ENCODE peak calls at places on chromosomes 5 and 9, in five cellular contexts. One of them, this sample, is unnamed.

GRCh38 chr9:101601904-101602765 is 7.4 kb upstream of the PPP3R2 start:
- DNase-seq in brain microvascular endothelial cell: peak
- DNase-seq in lower lobe of right lung: no peak
- DNase-seq in cardiac fibroblast: peak
- DNase-seq in mammary epithelial cell: peak
- DNase-seq in this sample: peak

GRCh38 chr9:78295731-78296130 is 1.2 kb upstream of the PSAT1 start:
- DNase-seq in brain microvascular endothelial cell: no peak
- DNase-seq in lower lobe of right lung: no peak
- DNase-seq in cardiac fibroblast: peak
- DNase-seq in mammary epithelial cell: no peak
- DNase-seq in this sample: no peak

GRCh38 chr5:151205411-151205810 is 18.5 kb downstream of the CCDC69 start:
- DNase-seq in cardiac fibroblast: no peak
- DNase-seq in mammary epithelial cell: no peak
- DNase-seq in lower lobe of right lung: no peak
- DNase-seq in brain microvascular endothelial cell: no peak
- DNase-seq in this sample: no peak

GRCh38 chr9:104074876-104075275 is 19.2 kb upstream of the SMC2 start:
- DNase-seq in cardiac fibroblast: peak
- DNase-seq in mammary epithelial cell: peak
- DNase-seq in lower lobe of right lung: no peak
- DNase-seq in brain microvascular endothelial cell: peak
- DNase-seq in this sample: peak

GRCh38 chr5:180590543-180591248 is 603 bp downstream of the SCGB3A1 start:
- DNase-seq in brain microvascular endothelial cell: no peak
- DNase-seq in mammary epithelial cell: no peak
- DNase-seq in lower lobe of right lung: peak
- DNase-seq in cardiac fibroblast: no peak
- DNase-seq in this sample: no peak

GRCh38 chr9:126470251-126470993 is 143.3 kb upstream of the LMX1B start:
- DNase-seq in cardiac fibroblast: no peak
- DNase-seq in lower lobe of right lung: no peak
- DNase-seq in brain microvascular endothelial cell: no peak
- DNase-seq in mammary epithelial cell: no peak
- DNase-seq in this sample: no peak

GRCh38 chr9:34744295-34745221 is 34.6 kb upstream of the CCL21 start:
- DNase-seq in brain microvascular endothelial cell: peak
- DNase-seq in cardiac fibroblast: peak
- DNase-seq in mammary epithelial cell: peak
- DNase-seq in lower lobe of right lung: no peak
- DNase-seq in this sample: peak

GRCh38 chr5:41193462-41194166 is 19.7 kb downstream of the C6 start:
- DNase-seq in lower lobe of right lung: peak
- DNase-seq in brain microvascular endothelial cell: peak
- DNase-seq in mammary epithelial cell: no peak
- DNase-seq in cardiac fibroblast: peak
- DNase-seq in this sample: no peak

GRCh38 chr9:686381-686813 is 155.1 kb upstream of the DMRT1 start:
- DNase-seq in lower lobe of right lung: no peak
- DNase-seq in brain microvascular endothelial cell: no peak
- DNase-seq in mammary epithelial cell: peak
- DNase-seq in cardiac fibroblast: peak
- DNase-seq in this sample: peak

GRCh38 chr5:72511371-72512178 is 4.4 kb upstream of the ZNF366 start:
- DNase-seq in mammary epithelial cell: peak
- DNase-seq in cardiac fibroblast: no peak
- DNase-seq in lower lobe of right lung: no peak
- DNase-seq in brain microvascular endothelial cell: peak
- DNase-seq in this sample: peak

GRCh38 chr5:68245325-68245724 is 29.8 kb downstream of the PIK3R1 start:
- DNase-seq in cardiac fibroblast: no peak
- DNase-seq in brain microvascular endothelial cell: no peak
- DNase-seq in mammary epithelial cell: no peak
- DNase-seq in lower lobe of right lung: no peak
- DNase-seq in this sample: peak

GRCh38 chr5:17305024-17305423 is 87.6 kb downstream of the BASP1 start:
- DNase-seq in brain microvascular endothelial cell: peak
- DNase-seq in lower lobe of right lung: no peak
- DNase-seq in cardiac fibroblast: peak
- DNase-seq in mammary epithelial cell: no peak
- DNase-seq in this sample: no peak

GRCh38 chr5:109439593-109439992 is 29.8 kb upstream of the PJA2 start:
- DNase-seq in brain microvascular endothelial cell: no peak
- DNase-seq in lower lobe of right lung: no peak
- DNase-seq in cardiac fibroblast: no peak
- DNase-seq in mammary epithelial cell: no peak
- DNase-seq in this sample: no peak

GRCh38 chr5:93572101-93572772 is 8.8 kb downstream of the NR2F1-AS1 start:
- DNase-seq in lower lobe of right lung: no peak
- DNase-seq in cardiac fibroblast: no peak
- DNase-seq in mammary epithelial cell: no peak
- DNase-seq in brain microvascular endothelial cell: no peak
- DNase-seq in this sample: no peak

GRCh38 chr5:74870299-74871067 is 4.3 kb upstream of the FAM169A start:
- DNase-seq in cardiac fibroblast: no peak
- DNase-seq in brain microvascular endothelial cell: no peak
- DNase-seq in mammary epithelial cell: peak
- DNase-seq in lower lobe of right lung: no peak
- DNase-seq in this sample: peak

GRCh38 chr5:131532016-131532640 is 102.9 kb downstream of the RAPGEF6 start:
- DNase-seq in cardiac fibroblast: no peak
- DNase-seq in lower lobe of right lung: no peak
- DNase-seq in mammary epithelial cell: no peak
- DNase-seq in brain microvascular endothelial cell: no peak
- DNase-seq in this sample: no peak

GRCh38 chr5:127942246-127943060 is 141.1 kb upstream of the SLC12A2 start:
- DNase-seq in lower lobe of right lung: no peak
- DNase-seq in cardiac fibroblast: no peak
- DNase-seq in mammary epithelial cell: peak
- DNase-seq in brain microvascular endothelial cell: peak
- DNase-seq in this sample: peak

GRCh38 chr5:37825334-37825915 is 14.4 kb downstream of the GDNF start:
- DNase-seq in lower lobe of right lung: no peak
- DNase-seq in cardiac fibroblast: no peak
- DNase-seq in brain microvascular endothelial cell: no peak
- DNase-seq in mammary epithelial cell: no peak
- DNase-seq in this sample: no peak

GRCh38 chr9:29214702-29215248 is 1641.5 kb upstream of the C9orf72 start:
- DNase-seq in brain microvascular endothelial cell: no peak
- DNase-seq in lower lobe of right lung: no peak
- DNase-seq in cardiac fibroblast: no peak
- DNase-seq in mammary epithelial cell: peak
- DNase-seq in this sample: no peak

GRCh38 chr9:129840024-129840423 is 4.8 kb downstream of the USP20 start:
- DNase-seq in lower lobe of right lung: no peak
- DNase-seq in cardiac fibroblast: no peak
- DNase-seq in mammary epithelial cell: no peak
- DNase-seq in brain microvascular endothelial cell: no peak
- DNase-seq in this sample: no peak

GRCh38 chr5:151383011-151383410 is 35.7 kb upstream of the SLC36A2 start:
- DNase-seq in lower lobe of right lung: no peak
- DNase-seq in brain microvascular endothelial cell: no peak
- DNase-seq in cardiac fibroblast: no peak
- DNase-seq in mammary epithelial cell: peak
- DNase-seq in this sample: no peak

GRCh38 chr9:98854206-98854756 is 46.8 kb downstream of the GALNT12 start:
- DNase-seq in lower lobe of right lung: no peak
- DNase-seq in brain microvascular endothelial cell: no peak
- DNase-seq in cardiac fibroblast: peak
- DNase-seq in mammary epithelial cell: no peak
- DNase-seq in this sample: peak

GRCh38 chr5:7756453-7756852 is 94.5 kb downstream of the CFAP90 start:
- DNase-seq in brain microvascular endothelial cell: no peak
- DNase-seq in lower lobe of right lung: no peak
- DNase-seq in mammary epithelial cell: no peak
- DNase-seq in cardiac fibroblast: no peak
- DNase-seq in this sample: no peak

GRCh38 chr5:107636555-107636954 is 34.2 kb downstream of the EFNA5 start:
- DNase-seq in lower lobe of right lung: no peak
- DNase-seq in mammary epithelial cell: no peak
- DNase-seq in cardiac fibroblast: no peak
- DNase-seq in brain microvascular endothelial cell: no peak
- DNase-seq in this sample: no peak

GRCh38 chr5:45385321-45386058 is 310.7 kb downstream of the HCN1 start:
- DNase-seq in mammary epithelial cell: no peak
- DNase-seq in cardiac fibroblast: peak
- DNase-seq in lower lobe of right lung: no peak
- DNase-seq in brain microvascular endothelial cell: peak
- DNase-seq in this sample: no peak

GRCh38 chr5:103232393-103232999 is 26.1 kb upstream of the MACIR start:
- DNase-seq in cardiac fibroblast: peak
- DNase-seq in brain microvascular endothelial cell: peak
- DNase-seq in lower lobe of right lung: no peak
- DNase-seq in mammary epithelial cell: peak
- DNase-seq in this sample: peak

GRCh38 chr9:99303177-99303576 is 81.1 kb downstream of the SEC61B start:
- DNase-seq in lower lobe of right lung: no peak
- DNase-seq in cardiac fibroblast: no peak
- DNase-seq in mammary epithelial cell: no peak
- DNase-seq in brain microvascular endothelial cell: no peak
- DNase-seq in this sample: no peak

GRCh38 chr5:69364414-69364813 is 4.9 kb downstream of the AK6 start:
- DNase-seq in lower lobe of right lung: no peak
- DNase-seq in cardiac fibroblast: peak
- DNase-seq in mammary epithelial cell: no peak
- DNase-seq in brain microvascular endothelial cell: peak
- DNase-seq in this sample: peak
- TF ChIP-seq CTCF in lower lobe of right lung: no peak
- TF ChIP-seq CTCF in cardiac fibroblast: peak
- TF ChIP-seq CTCF in mammary epithelial cell: peak
- TF ChIP-seq CTCF in brain microvascular endothelial cell: peak
- TF ChIP-seq CTCF in this sample: peak

GRCh38 chr5:171309276-171309525 is 153 bp downstream of the TLX3 start:
- DNase-seq in cardiac fibroblast: no peak
- DNase-seq in lower lobe of right lung: no peak
- DNase-seq in mammary epithelial cell: no peak
- DNase-seq in brain microvascular endothelial cell: no peak
- DNase-seq in this sample: no peak

GRCh38 chr5:171308453-171309275 is at the start of gene TLX3:
- DNase-seq in mammary epithelial cell: peak
- DNase-seq in lower lobe of right lung: no peak
- DNase-seq in brain microvascular endothelial cell: no peak
- DNase-seq in cardiac fibroblast: no peak
- DNase-seq in this sample: no peak

GRCh38 chr5:171310334-171310815 is 1.3 kb downstream of the TLX3 start:
- DNase-seq in cardiac fibroblast: no peak
- DNase-seq in mammary epithelial cell: no peak
- DNase-seq in brain microvascular endothelial cell: no peak
- DNase-seq in lower lobe of right lung: no peak
- DNase-seq in this sample: no peak

GRCh38 chr5:171310816-171311697 is 2.0 kb downstream of the TLX3 start:
- DNase-seq in cardiac fibroblast: peak
- DNase-seq in mammary epithelial cell: peak
- DNase-seq in lower lobe of right lung: no peak
- DNase-seq in brain microvascular endothelial cell: no peak
- DNase-seq in this sample: no peak

GRCh38 chr5:171309526-171310333 is 682 bp downstream of the TLX3 start:
- DNase-seq in lower lobe of right lung: no peak
- DNase-seq in cardiac fibroblast: no peak
- DNase-seq in mammary epithelial cell: no peak
- DNase-seq in brain microvascular endothelial cell: no peak
- DNase-seq in this sample: no peak
- TF ChIP-seq CTCF in lower lobe of right lung: no peak
- TF ChIP-seq CTCF in cardiac fibroblast: peak
- TF ChIP-seq CTCF in mammary epithelial cell: peak
- TF ChIP-seq CTCF in brain microvascular endothelial cell: peak
- TF ChIP-seq CTCF in this sample: peak

GRCh38 chr5:123120197-123120596 is 31.2 kb downstream of the PRDM6 start:
- DNase-seq in lower lobe of right lung: no peak
- DNase-seq in mammary epithelial cell: no peak
- DNase-seq in cardiac fibroblast: no peak
- DNase-seq in brain microvascular endothelial cell: no peak
- DNase-seq in this sample: no peak
- TF ChIP-seq CTCF in lower lobe of right lung: no peak
- TF ChIP-seq CTCF in mammary epithelial cell: peak
- TF ChIP-seq CTCF in cardiac fibroblast: peak
- TF ChIP-seq CTCF in brain microvascular endothelial cell: peak
- TF ChIP-seq CTCF in this sample: peak

GRCh38 chr9:19629506-19629905 is 159.3 kb downstream of the SLC24A2 start:
- DNase-seq in cardiac fibroblast: no peak
- DNase-seq in lower lobe of right lung: no peak
- DNase-seq in mammary epithelial cell: no peak
- DNase-seq in brain microvascular endothelial cell: no peak
- DNase-seq in this sample: no peak
- TF ChIP-seq CTCF in cardiac fibroblast: peak
- TF ChIP-seq CTCF in lower lobe of right lung: no peak
- TF ChIP-seq CTCF in mammary epithelial cell: no peak
- TF ChIP-seq CTCF in brain microvascular endothelial cell: no peak
- TF ChIP-seq CTCF in this sample: no peak

GRCh38 chr5:77970891-77971290 is 194.8 kb upstream of the TBCA start:
- DNase-seq in cardiac fibroblast: no peak
- DNase-seq in lower lobe of right lung: no peak
- DNase-seq in mammary epithelial cell: no peak
- DNase-seq in brain microvascular endothelial cell: no peak
- DNase-seq in this sample: no peak

GRCh38 chr5:77974576-77974975 is 198.4 kb upstream of the TBCA start:
- DNase-seq in brain microvascular endothelial cell: no peak
- DNase-seq in cardiac fibroblast: no peak
- DNase-seq in mammary epithelial cell: no peak
- DNase-seq in lower lobe of right lung: no peak
- DNase-seq in this sample: no peak

GRCh38 chr5:77971965-77972544 is 195.9 kb upstream of the TBCA start:
- DNase-seq in brain microvascular endothelial cell: no peak
- DNase-seq in lower lobe of right lung: no peak
- DNase-seq in cardiac fibroblast: no peak
- DNase-seq in mammary epithelial cell: no peak
- DNase-seq in this sample: no peak

GRCh38 chr5:77972545-77973252 is 196.6 kb upstream of the TBCA start:
- DNase-seq in cardiac fibroblast: no peak
- DNase-seq in mammary epithelial cell: no peak
- DNase-seq in lower lobe of right lung: no peak
- DNase-seq in brain microvascular endothelial cell: no peak
- DNase-seq in this sample: no peak

GRCh38 chr5:77973253-77973609 is 197.1 kb upstream of the TBCA start:
- DNase-seq in cardiac fibroblast: no peak
- DNase-seq in brain microvascular endothelial cell: no peak
- DNase-seq in mammary epithelial cell: no peak
- DNase-seq in lower lobe of right lung: no peak
- DNase-seq in this sample: no peak
- TF ChIP-seq CTCF in cardiac fibroblast: no peak
- TF ChIP-seq CTCF in brain microvascular endothelial cell: peak
- TF ChIP-seq CTCF in mammary epithelial cell: peak
- TF ChIP-seq CTCF in lower lobe of right lung: no peak
- TF ChIP-seq CTCF in this sample: no peak

GRCh38 chr9:4126996-4127395 is 172.9 kb downstream of the GLIS3 start:
- DNase-seq in mammary epithelial cell: no peak
- DNase-seq in cardiac fibroblast: peak
- DNase-seq in lower lobe of right lung: no peak
- DNase-seq in brain microvascular endothelial cell: no peak
- DNase-seq in this sample: no peak
- TF ChIP-seq CTCF in mammary epithelial cell: no peak
- TF ChIP-seq CTCF in cardiac fibroblast: no peak
- TF ChIP-seq CTCF in lower lobe of right lung: no peak
- TF ChIP-seq CTCF in brain microvascular endothelial cell: no peak
- TF ChIP-seq CTCF in this sample: no peak

GRCh38 chr5:126354012-126354856 is 69.0 kb upstream of the GRAMD2B start:
- DNase-seq in lower lobe of right lung: no peak
- DNase-seq in cardiac fibroblast: peak
- DNase-seq in brain microvascular endothelial cell: peak
- DNase-seq in mammary epithelial cell: peak
- DNase-seq in this sample: peak
- TF ChIP-seq CTCF in lower lobe of right lung: peak
- TF ChIP-seq CTCF in cardiac fibroblast: no peak
- TF ChIP-seq CTCF in brain microvascular endothelial cell: peak
- TF ChIP-seq CTCF in mammary epithelial cell: peak
- TF ChIP-seq CTCF in this sample: peak